ENCODE peak calls at places on chromosomes 1 and 21, in six cellular contexts. One of them, this sample, is unnamed. For H3K36me3, the result is how much of the 10 kb centered on the place peaks cover.

GRCh38 chr21:28239345-28239744 is 753.3 kb downstream of the LTN1 start:
- DNase-seq in upper lobe of right lung: no peak
- DNase-seq in psoas muscle: no peak
- DNase-seq in right atrium auricular region: no peak
- DNase-seq in RWPE2: no peak
- DNase-seq in gastrocnemius medialis: no peak
- DNase-seq in this sample: no peak

GRCh38 chr1:169102567-169102966 is 3.9 kb upstream of the ATP1B1 start:
- DNase-seq in upper lobe of right lung: peak
- DNase-seq in psoas muscle: no peak
- DNase-seq in right atrium auricular region: no peak
- DNase-seq in RWPE2: no peak
- DNase-seq in gastrocnemius medialis: no peak
- DNase-seq in this sample: no peak

GRCh38 chr1:230822092-230822581 is 46.2 kb downstream of the C1orf198 start:
- DNase-seq in upper lobe of right lung: no peak
- DNase-seq in psoas muscle: peak
- DNase-seq in right atrium auricular region: peak
- DNase-seq in RWPE2: no peak
- DNase-seq in gastrocnemius medialis: no peak
- DNase-seq in this sample: no peak

GRCh38 chr1:100441651-100442050 is 89.3 kb downstream of the CDC14A start:
- DNase-seq in upper lobe of right lung: no peak
- DNase-seq in psoas muscle: no peak
- DNase-seq in right atrium auricular region: no peak
- DNase-seq in RWPE2: no peak
- DNase-seq in gastrocnemius medialis: no peak
- DNase-seq in this sample: no peak

GRCh38 chr1:153903841-153904455 is 18.8 kb downstream of the GATAD2B start:
- DNase-seq in upper lobe of right lung: no peak
- DNase-seq in psoas muscle: peak
- DNase-seq in right atrium auricular region: peak
- DNase-seq in RWPE2: no peak
- DNase-seq in gastrocnemius medialis: no peak
- DNase-seq in this sample: no peak

GRCh38 chr1:214349008-214349407 is 68.0 kb downstream of the SMYD2 start:
- DNase-seq in upper lobe of right lung: no peak
- DNase-seq in psoas muscle: no peak
- DNase-seq in right atrium auricular region: no peak
- DNase-seq in RWPE2: no peak
- DNase-seq in gastrocnemius medialis: no peak
- DNase-seq in this sample: no peak

GRCh38 chr1:118945460-118945859 is 42.7 kb downstream of the TBX15 start:
- DNase-seq in upper lobe of right lung: no peak
- DNase-seq in psoas muscle: no peak
- DNase-seq in right atrium auricular region: no peak
- DNase-seq in RWPE2: no peak
- DNase-seq in gastrocnemius medialis: no peak
- DNase-seq in this sample: no peak

GRCh38 chr1:31416101-31416736 is 3.2 kb downstream of the SERINC2 start:
- DNase-seq in upper lobe of right lung: peak
- DNase-seq in psoas muscle: peak
- DNase-seq in right atrium auricular region: no peak
- DNase-seq in RWPE2: peak
- DNase-seq in gastrocnemius medialis: peak
- DNase-seq in this sample: no peak

GRCh38 chr1:241396747-241397691 is 40.0 kb upstream of the RGS7 start:
- DNase-seq in upper lobe of right lung: no peak
- DNase-seq in psoas muscle: no peak
- DNase-seq in right atrium auricular region: no peak
- DNase-seq in RWPE2: no peak
- DNase-seq in gastrocnemius medialis: no peak
- DNase-seq in this sample: no peak

GRCh38 chr1:19206947-19207346 is 3.1 kb downstream of the UBR4 start:
- DNase-seq in upper lobe of right lung: no peak
- DNase-seq in psoas muscle: no peak
- DNase-seq in right atrium auricular region: no peak
- DNase-seq in RWPE2: no peak
- DNase-seq in gastrocnemius medialis: no peak
- DNase-seq in this sample: no peak

GRCh38 chr1:19209990-19210771 is at the start of gene UBR4:
- DNase-seq in upper lobe of right lung: peak
- DNase-seq in psoas muscle: peak
- DNase-seq in right atrium auricular region: peak
- DNase-seq in RWPE2: peak
- DNase-seq in gastrocnemius medialis: peak
- DNase-seq in this sample: peak

GRCh38 chr1:19208710-19209438 is 1.2 kb downstream of the UBR4 start:
- DNase-seq in upper lobe of right lung: no peak
- DNase-seq in psoas muscle: no peak
- DNase-seq in right atrium auricular region: no peak
- DNase-seq in RWPE2: no peak
- DNase-seq in gastrocnemius medialis: no peak
- DNase-seq in this sample: no peak

GRCh38 chr1:19210772-19211549 is 895 bp upstream of the UBR4 start:
- DNase-seq in upper lobe of right lung: no peak
- DNase-seq in psoas muscle: no peak
- DNase-seq in right atrium auricular region: peak
- DNase-seq in RWPE2: no peak
- DNase-seq in gastrocnemius medialis: no peak
- DNase-seq in this sample: no peak

DNA sequence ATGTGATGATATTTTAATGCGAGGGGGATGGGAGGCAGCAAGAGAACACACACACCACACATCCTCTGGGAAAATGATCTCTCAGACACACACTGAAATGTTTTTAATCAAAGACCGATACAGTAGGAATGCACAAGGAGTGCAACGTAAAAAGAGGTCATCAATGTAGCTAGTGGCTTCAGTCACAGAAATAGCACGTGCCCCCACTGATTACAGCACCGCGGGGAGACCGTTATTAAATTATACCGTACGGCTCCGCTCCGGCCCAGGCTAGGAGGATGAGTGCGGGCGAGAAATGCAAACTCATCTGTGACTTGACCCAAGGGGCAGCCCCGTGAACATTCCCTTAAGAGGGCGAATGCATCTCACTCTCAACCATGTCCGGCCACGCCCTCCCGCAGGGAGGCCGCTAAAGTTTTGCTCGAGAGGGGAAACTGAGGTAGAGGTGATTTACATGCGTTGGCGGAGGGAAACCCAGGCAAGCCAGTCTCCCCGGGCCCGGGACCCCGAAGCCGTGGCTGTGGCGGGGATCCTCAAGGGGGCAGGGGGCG is 552 bp downstream of the UBR4 start:
- DNase-seq in upper lobe of right lung: no peak
- DNase-seq in psoas muscle: no peak
- DNase-seq in right atrium auricular region: peak
- DNase-seq in RWPE2: no peak
- DNase-seq in gastrocnemius medialis: peak
- DNase-seq in this sample: no peak
- TF ChIP-seq CTCF in upper lobe of right lung: no peak
- TF ChIP-seq CTCF in psoas muscle: no peak
- TF ChIP-seq CTCF in right atrium auricular region: no peak
- TF ChIP-seq CTCF in RWPE2: no peak
- TF ChIP-seq CTCF in gastrocnemius medialis: no peak
- TF ChIP-seq CTCF in this sample: no peak

GRCh38 chr1:29197590-29197924 is 15.9 kb upstream of the SRSF4 start:
- DNase-seq in upper lobe of right lung: no peak
- DNase-seq in psoas muscle: no peak
- DNase-seq in right atrium auricular region: no peak
- DNase-seq in RWPE2: no peak
- DNase-seq in gastrocnemius medialis: no peak
- DNase-seq in this sample: no peak
- H3K36me3 ChIP-seq in upper lobe of right lung: under half
- H3K36me3 ChIP-seq in psoas muscle: half or more
- H3K36me3 ChIP-seq in right atrium auricular region: half or more
- H3K36me3 ChIP-seq in RWPE2: under half
- H3K36me3 ChIP-seq in gastrocnemius medialis: half or more
- H3K36me3 ChIP-seq in this sample: under half

GRCh38 chr1:113813218-113813617 is 942 bp upstream of the RSBN1 start:
- DNase-seq in upper lobe of right lung: no peak
- DNase-seq in psoas muscle: no peak
- DNase-seq in right atrium auricular region: no peak
- DNase-seq in RWPE2: no peak
- DNase-seq in gastrocnemius medialis: no peak
- DNase-seq in this sample: no peak
- H3K4me3 ChIP-seq in upper lobe of right lung: no peak
- H3K4me3 ChIP-seq in psoas muscle: peak
- H3K4me3 ChIP-seq in right atrium auricular region: no peak
- H3K4me3 ChIP-seq in RWPE2: no peak
- H3K4me3 ChIP-seq in gastrocnemius medialis: peak
- H3K4me3 ChIP-seq in this sample: no peak

DNA sequence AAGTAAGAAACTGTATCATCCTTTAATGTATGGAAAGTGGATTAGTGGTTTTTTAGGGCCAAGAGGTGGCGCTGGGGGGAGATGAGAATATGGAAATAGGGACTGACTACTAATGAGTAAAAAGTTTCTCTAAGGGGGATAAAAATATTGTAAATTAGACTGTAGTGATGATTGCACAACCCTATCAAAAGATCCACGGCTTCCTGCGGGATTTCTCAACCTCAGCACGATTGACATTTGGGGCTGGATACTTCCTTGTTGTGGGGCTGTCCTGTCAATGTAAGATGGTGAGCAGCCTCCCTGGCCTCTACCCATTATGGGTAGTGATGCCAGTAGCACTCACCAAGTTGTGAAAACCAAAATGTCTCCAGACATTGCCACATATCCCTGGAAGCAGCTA is 36.0 kb upstream of the PRDM2 start:
- DNase-seq in upper lobe of right lung: no peak
- DNase-seq in psoas muscle: no peak
- DNase-seq in right atrium auricular region: no peak
- DNase-seq in RWPE2: no peak
- DNase-seq in gastrocnemius medialis: no peak
- DNase-seq in this sample: no peak
- TF ChIP-seq CTCF in upper lobe of right lung: no peak
- TF ChIP-seq CTCF in psoas muscle: no peak
- TF ChIP-seq CTCF in right atrium auricular region: no peak
- TF ChIP-seq CTCF in RWPE2: no peak
- TF ChIP-seq CTCF in gastrocnemius medialis: no peak
- TF ChIP-seq CTCF in this sample: no peak

GRCh38 chr21:42858185-42858847 is 21.0 kb downstream of the WDR4 start:
- DNase-seq in upper lobe of right lung: no peak
- DNase-seq in psoas muscle: no peak
- DNase-seq in right atrium auricular region: no peak
- DNase-seq in RWPE2: no peak
- DNase-seq in gastrocnemius medialis: no peak
- DNase-seq in this sample: no peak
- H3K36me3 ChIP-seq in upper lobe of right lung: half or more
- H3K36me3 ChIP-seq in psoas muscle: half or more
- H3K36me3 ChIP-seq in right atrium auricular region: half or more
- H3K36me3 ChIP-seq in RWPE2: half or more
- H3K36me3 ChIP-seq in gastrocnemius medialis: half or more
- H3K36me3 ChIP-seq in this sample: under half

This sample was measured in kidney epithelial cell.